ENCODE peak calls at places on chromosomes 5 and 9, in five cellular contexts. W is GM12878, T is HepG2, D is endothelial cell of umbilical vein, Z is A549. G is an unnamed sample.

GRCh38 chr5:173919443-173919842 is 31.3 kb downstream of the CPEB4 start:
- DNase-seq in W (no peak), T (peak; percentile 68), D (peak; percentile 92), Z (no peak), G (no peak)

GRCh38 chr5:174935854-174936474 is 211.6 kb downstream of the MSX2 start:
- DNase-seq in W (no peak), T (peak; percentile 37), D (peak; percentile 14), Z (peak; percentile 68), G (peak; percentile 37)

GRCh38 chr9:103941104-103941503 is 153.0 kb upstream of the SMC2 start:
- DNase-seq in W (no peak), T (no peak), D (no peak), Z (no peak), G (no peak)

GRCh38 chr5:31476607-31477200 is 55.2 kb downstream of the DROSHA start:
- DNase-seq in W (no peak), T (no peak), D (no peak), Z (no peak), G (no peak)

GRCh38 chr5:73452215-73452614 is 3.6 kb upstream of the FOXD1 start:
- DNase-seq in W (no peak), T (no peak), D (no peak), Z (no peak), G (no peak)

GRCh38 chr9:78695521-78695920 is 398.6 kb downstream of the PSAT1 start:
- DNase-seq in W (no peak), T (no peak), D (no peak), Z (no peak), G (peak; percentile 3)

GRCh38 chr5:61332369-61332745 is 299 bp downstream of the ZSWIM6 start:
- DNase-seq in W (no peak), T (no peak), D (no peak), Z (no peak), G (peak; percentile 55)

GRCh38 chr5:14149672-14150053 is 6.5 kb downstream of the TRIO start:
- DNase-seq in W (no peak), T (peak; percentile 79), D (no peak), Z (no peak), G (no peak)

GRCh38 chr5:160545832-160546231 is 124.2 kb downstream of the PTTG1 start:
- DNase-seq in W (no peak), T (no peak), D (no peak), Z (no peak), G (no peak)

GRCh38 chr9:90766736-90767135 is 34.9 kb upstream of the SYK start:
- DNase-seq in W (no peak), T (no peak), D (no peak), Z (no peak), G (no peak)

GRCh38 chr5:18553269-18553668 is 919.0 kb downstream of the TAF11L14 start:
- DNase-seq in W (no peak), T (no peak), D (no peak), Z (peak; percentile 6), G (no peak)

GRCh38 chr9:2576631-2577030 is 45.0 kb upstream of the VLDLR start:
- DNase-seq in W (no peak), T (no peak), D (peak; percentile 33), Z (no peak), G (no peak)

GRCh38 chr9:70639853-70640814 is 225.7 kb upstream of the KLF9 start:
- DNase-seq in W (no peak), T (peak; percentile 6), D (peak; percentile 62), Z (peak; percentile 8), G (peak; percentile 44)

GRCh38 chr5:148949871-148950863 is 112.7 kb downstream of the SH3TC2 start:
- DNase-seq in W (no peak), T (no peak), D (no peak), Z (no peak), G (no peak)

GRCh38 chr9:113274474-113275146 is 762 bp downstream of the CDC26 start:
- DNase-seq in W (peak; percentile 35), T (peak; percentile 69), D (peak; percentile 66), Z (peak; percentile 66), G (peak; percentile 73)

GRCh38 chr9:120183615-120184014 is 396.4 kb downstream of the CDK5RAP2 start:
- DNase-seq in W (no peak), T (no peak), D (no peak), Z (no peak), G (no peak)

GRCh38 chr5:28473531-28474107 is 1435.2 kb upstream of the CDH9 start:
- DNase-seq in W (no peak), T (peak; percentile 23), D (peak; percentile 1), Z (no peak), G (peak; percentile 10)

GRCh38 chr9:91423785-91424402 is at the start of gene NFIL3:
- DNase-seq in W (no peak), T (peak; percentile 58), D (peak; percentile 66), Z (peak; percentile 57), G (peak; percentile 83)

GRCh38 chr9:98491778-98492177 is 217.0 kb downstream of the GABBR2 start:
- DNase-seq in W (no peak), T (no peak), D (no peak), Z (no peak), G (no peak)

GRCh38 chr5:72494700-72495124 is 12.5 kb downstream of the ZNF366 start:
- DNase-seq in W (no peak), T (no peak), D (no peak), Z (no peak), G (no peak)

GRCh38 chr5:154285661-154286408 is 95.3 kb downstream of the GALNT10 start:
- DNase-seq in W (no peak), T (peak; percentile 52), D (peak; percentile 59), Z (peak; percentile 50), G (no peak)

GRCh38 chr9:68775003-68775730 is 70.1 kb downstream of the PIP5K1B start:
- DNase-seq in W (no peak), T (no peak), D (no peak), Z (no peak), G (no peak)

GRCh38 chr9:108033976-108034964 is 544.7 kb upstream of the KLF4 start:
- DNase-seq in W (no peak), T (no peak), D (no peak), Z (no peak), G (no peak)

GRCh38 chr5:32298056-32298420 is 14.7 kb downstream of the MTMR12 start:
- DNase-seq in W (no peak), T (no peak), D (no peak), Z (no peak), G (no peak)

GRCh38 chr5:140294753-140295152 is 8.1 kb downstream of the PFDN1 start:
- DNase-seq in W (no peak), T (no peak), D (no peak), Z (no peak), G (no peak)

GRCh38 chr5:133149333-133149732 is 97.5 kb downstream of the HSPA4 start:
- DNase-seq in W (no peak), T (no peak), D (no peak), Z (no peak), G (no peak)

GRCh38 chr5:133145436-133146143 is 93.8 kb downstream of the HSPA4 start:
- DNase-seq in W (no peak), T (no peak), D (no peak), Z (no peak), G (no peak)

GRCh38 chr5:133147411-133147810 is 95.6 kb downstream of the HSPA4 start:
- DNase-seq in W (no peak), T (no peak), D (no peak), Z (no peak), G (no peak)

GRCh38 chr5:133150909-133151544 is 99.2 kb downstream of the HSPA4 start:
- DNase-seq in W (no peak), T (no peak), D (no peak), Z (no peak), G (no peak)

DNA sequence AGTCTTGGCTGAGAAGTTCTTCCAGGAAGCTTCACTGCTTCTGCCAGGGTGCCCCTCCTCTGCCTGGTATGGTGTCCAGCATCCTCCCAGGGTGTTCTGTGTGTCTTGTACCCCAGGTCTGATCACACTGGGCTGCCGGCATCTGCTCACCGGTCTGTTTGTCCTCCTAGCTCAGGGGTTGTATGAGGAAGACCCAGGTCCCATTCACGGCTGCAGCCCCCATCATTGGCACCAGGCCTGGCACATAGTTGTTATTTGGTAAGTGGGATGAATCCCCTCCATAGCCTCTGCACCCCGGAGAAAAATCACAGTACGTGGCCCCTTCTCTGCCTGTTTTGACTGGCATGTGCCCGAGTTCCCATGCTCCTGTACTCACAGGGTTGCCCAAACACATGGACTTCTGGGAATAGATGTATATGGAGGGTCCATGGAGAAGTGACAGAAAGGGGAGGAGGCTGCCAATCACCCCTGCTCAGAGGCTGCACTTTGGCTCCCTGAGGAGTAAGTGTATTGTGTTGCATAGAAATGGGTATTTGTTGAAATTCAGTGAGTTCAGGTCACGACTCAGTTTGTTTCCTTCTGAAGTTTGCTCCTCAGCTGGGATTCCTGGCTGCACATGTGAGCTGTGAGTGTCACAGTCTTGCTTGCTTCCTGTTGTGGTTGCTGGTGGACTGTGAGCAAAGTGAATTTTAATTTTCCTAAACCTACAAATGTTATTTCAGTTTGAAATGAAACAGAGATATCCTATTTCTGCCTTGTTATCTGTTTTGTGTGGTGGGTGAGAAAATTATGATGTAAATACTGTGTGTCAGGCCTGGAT is 96.2 kb downstream of the HSPA4 start:
- DNase-seq in W (no peak), T (no peak), D (no peak), Z (no peak), G (no peak)
- TF ChIP-seq MAX in W (no peak), T (no peak), D (no peak), Z (no peak), G (no peak)

GRCh38 chr5:150153957-150154617 is 1.6 kb downstream of the PDGFRB start:
- DNase-seq in W (no peak), T (peak; percentile 30), D (no peak), Z (no peak), G (peak; percentile 74)
- TF ChIP-seq MYC in W (no peak), T (no peak), D (no peak), Z (no peak), G (no peak)

GRCh38 chr5:77309140-77309539 is 98.7 kb downstream of the PDE8B start:
- DNase-seq in W (no peak), T (no peak), D (no peak), Z (no peak), G (no peak)

GRCh38 chr5:77310494-77311216 is 100.2 kb downstream of the PDE8B start:
- DNase-seq in W (no peak), T (no peak), D (no peak), Z (no peak), G (no peak)

GRCh38 chr5:77308154-77308960 is 97.9 kb downstream of the PDE8B start:
- DNase-seq in W (no peak), T (no peak), D (no peak), Z (no peak), G (peak; percentile 11)

GRCh38 chr5:77311217-77311571 is 100.7 kb downstream of the PDE8B start:
- DNase-seq in W (no peak), T (no peak), D (no peak), Z (no peak), G (no peak)

GRCh38 chr5:77312411-77312810 is 101.9 kb downstream of the PDE8B start:
- DNase-seq in W (no peak), T (no peak), D (no peak), Z (no peak), G (no peak)
- TF ChIP-seq MAX in W (no peak), T (no peak), D (no peak), Z (no peak), G (no peak)

DNA sequence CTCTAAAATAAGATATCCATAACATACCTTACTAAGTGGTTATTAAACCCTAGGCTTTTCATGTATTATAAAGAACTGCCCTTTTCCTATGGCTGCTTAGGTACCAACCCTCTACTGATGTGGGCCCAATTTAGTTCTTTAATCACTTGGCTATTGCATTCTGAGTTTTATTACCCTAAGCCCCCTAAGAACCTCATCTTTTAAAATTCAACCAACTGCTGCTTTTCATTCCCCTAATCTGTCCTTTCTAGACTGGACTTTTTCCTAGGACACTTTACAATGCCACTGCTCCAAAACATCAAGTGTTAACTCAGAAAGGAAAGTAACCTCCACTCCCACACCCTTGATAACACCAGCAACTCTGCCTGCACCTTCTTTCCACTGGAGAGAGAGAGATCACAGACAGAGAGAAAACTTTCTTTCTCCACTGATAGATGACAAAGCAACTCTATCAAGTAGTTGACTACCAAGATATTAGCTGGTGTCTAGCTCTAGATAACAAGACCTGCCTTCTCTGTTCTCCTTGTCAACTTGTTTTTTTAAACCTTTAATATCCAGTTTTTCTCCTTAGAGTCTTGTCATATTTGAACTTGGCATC is 27.3 kb downstream of the ELL2 start:
- DNase-seq in W (no peak), T (no peak), D (no peak), Z (no peak), G (no peak)
- TF ChIP-seq MYC in W (no peak), T (no peak), D (no peak), Z (no peak), G (no peak)